ENCODE peak calls at places on chromosomes 6 and 20, in ten cellular contexts. T is transverse colon, O is tibial artery, A is gastrocnemius medialis, S is right cardiac atrium, V is fibroblast of pulmonary artery, E is neural progenitor cell, K is fibroblast of lung, R is A549, W is ovary. P is an unnamed sample.

GRCh38 chr6:106098383-106099234 is 12.5 kb downstream of the PRDM1 start:
- DNase-seq in T (peak; percentile 86), V (peak; percentile 72), K (peak; percentile 80), E (peak; percentile 40), O (no peak), S (no peak), R (no peak), W (peak; percentile 33), A (no peak), P (peak; percentile 91)

GRCh38 chr6:12421596-12421995 is 131.4 kb downstream of the EDN1 start:
- DNase-seq in T (no peak), R (no peak), O (no peak), E (no peak), A (no peak), S (no peak), V (no peak), K (no peak), W (no peak), P (no peak)

GRCh38 chr6:55794136-55794812 is 81.1 kb downstream of the BMP5 start:
- DNase-seq in E (peak; percentile 7), S (no peak), W (no peak), T (no peak), K (peak; percentile 78), A (no peak), R (no peak), V (peak; percentile 45), O (no peak), P (no peak)

GRCh38 chr6:27100921-27101320 is 146.6 kb upstream of the PRSS16 start:
- DNase-seq in E (no peak), V (no peak), O (no peak), R (no peak), S (no peak), A (no peak), T (no peak), K (no peak), W (no peak), P (no peak)

GRCh38 chr20:36361406-36361805 is 55.3 kb downstream of the DLGAP4 start:
- DNase-seq in T (no peak), O (no peak), E (peak; percentile 29), V (no peak), W (no peak), K (no peak), S (no peak), R (no peak), A (no peak), P (no peak)

GRCh38 chr6:4906942-4907300 is 96.9 kb downstream of the RPP40 start:
- DNase-seq in T (no peak), W (no peak), R (no peak), S (no peak), V (no peak), K (no peak), A (no peak), E (no peak), O (no peak), P (peak; percentile 53)

GRCh38 chr6:116629467-116630063 is 13.3 kb downstream of the RSPH4A start:
- DNase-seq in V (peak; percentile 30), A (no peak), K (no peak), R (no peak), O (no peak), T (no peak), S (no peak), W (no peak), E (no peak), P (no peak)

GRCh38 chr6:141107562-141108160 is 1025.1 kb upstream of the GJE1 start:
- DNase-seq in K (peak; percentile 76), O (no peak), S (no peak), E (no peak), T (no peak), W (no peak), R (no peak), V (peak; percentile 65), A (no peak), P (no peak)

GRCh38 chr6:152716322-152716721 is 18.6 kb downstream of the MYCT1 start:
- DNase-seq in V (no peak), R (no peak), S (no peak), O (no peak), W (no peak), E (no peak), T (no peak), K (no peak), A (no peak), P (no peak)

GRCh38 chr6:111663692-111664564 is 58.2 kb upstream of the TRAF3IP2 start:
- DNase-seq in V (peak; percentile 75), W (no peak), K (peak; percentile 61), T (no peak), A (peak; percentile 56), E (peak; percentile 92), O (peak; percentile 73), R (no peak), S (peak; percentile 74), P (no peak)

GRCh38 chr6:107730106-107730505 is 94.0 kb downstream of the SCML4 start:
- DNase-seq in A (no peak), K (no peak), E (peak; percentile 25), W (no peak), T (peak; percentile 22), V (no peak), R (no peak), S (no peak), O (no peak), P (no peak)

GRCh38 chr6:34099878-34100277 is 46.0 kb downstream of the GRM4 start:
- DNase-seq in K (no peak), E (no peak), O (no peak), S (no peak), V (no peak), W (no peak), R (no peak), A (no peak), T (no peak), P (no peak)

GRCh38 chr6:34096193-34096592 is 49.7 kb downstream of the GRM4 start:
- DNase-seq in V (no peak), T (no peak), R (no peak), O (no peak), S (no peak), A (no peak), W (no peak), E (no peak), K (no peak), P (no peak)

GRCh38 chr6:34100788-34101187 is 45.1 kb downstream of the GRM4 start:
- DNase-seq in V (no peak), R (no peak), T (no peak), S (no peak), E (no peak), K (no peak), W (no peak), O (no peak), A (no peak), P (no peak)

GRCh38 chr6:34095741-34096140 is 50.1 kb downstream of the GRM4 start:
- DNase-seq in R (no peak), V (no peak), E (no peak), O (no peak), T (no peak), K (no peak), A (no peak), W (no peak), S (no peak), P (no peak)

GRCh38 chr6:34098045-34098936 is 47.6 kb downstream of the GRM4 start:
- DNase-seq in K (no peak), S (no peak), A (no peak), V (no peak), W (no peak), T (no peak), O (no peak), E (no peak), R (no peak), P (no peak)
- H3K4me3 ChIP-seq in K (no peak overlapping the region), S (no peak overlapping the region), A (no peak overlapping the region), V (no peak overlapping the region), W (no peak overlapping the region), T (no peak overlapping the region), O (no peak overlapping the region), E (no peak overlapping the region), R (no peak overlapping the region), P (no peak overlapping the region)

DNA sequence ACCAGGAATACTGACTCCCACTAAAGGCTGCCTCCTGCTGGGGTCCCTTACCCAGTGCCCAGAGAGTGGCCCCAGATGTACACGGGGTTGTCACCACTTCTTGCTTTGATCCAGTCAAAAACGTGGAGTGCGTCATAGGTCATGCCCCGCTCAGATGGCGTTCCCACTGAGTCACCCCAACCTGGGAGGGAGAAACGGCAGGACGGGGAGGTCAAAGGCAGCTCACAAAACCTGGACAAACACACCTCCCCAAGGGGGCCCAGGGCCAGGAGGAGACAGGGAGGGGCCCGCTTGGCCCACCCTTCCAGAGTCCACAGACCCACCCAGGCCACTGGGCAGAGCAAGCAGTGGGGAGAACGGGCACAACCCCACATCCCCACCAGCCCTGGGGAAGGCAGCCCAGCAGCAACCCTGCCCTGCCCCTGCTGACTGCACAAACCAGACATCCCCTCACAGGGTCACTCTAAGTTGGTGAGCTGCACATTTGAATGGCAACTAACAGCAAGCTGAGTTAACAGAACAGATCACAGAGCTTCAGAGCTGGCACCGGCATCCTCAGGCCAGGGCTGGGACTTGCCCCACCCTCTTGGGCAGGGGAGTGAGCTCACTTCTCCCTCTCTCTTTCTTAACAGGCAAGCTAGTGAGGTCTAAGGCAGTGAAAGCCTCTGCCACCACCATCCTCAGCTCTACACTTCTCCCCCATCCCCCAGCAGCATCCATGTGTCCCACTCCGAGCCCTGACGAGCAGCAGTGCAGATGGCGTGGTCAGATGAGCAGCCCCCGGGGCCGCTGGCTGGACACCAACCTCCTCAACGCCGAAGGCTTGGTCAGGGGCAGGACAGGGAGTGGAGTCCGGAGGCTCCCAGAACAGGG is 61.7 kb downstream of the PYGB start:
- DNase-seq in V (peak; percentile 50), E (no peak), S (peak; percentile 61), W (peak; percentile 52), K (peak; percentile 79), R (peak; percentile 87), O (peak; percentile 73), T (peak; percentile 77), A (peak; percentile 6), P (no peak)
- H3K4me3 ChIP-seq in V (no peak overlapping the region), E (no peak overlapping the region), S (no peak overlapping the region), W (no peak overlapping the region), K (peak overlapping the region; percentile 2), R (peak overlapping the region; percentile 26), O (no peak overlapping the region), T (no peak overlapping the region), A (no peak overlapping the region), P (no peak overlapping the region)

GRCh38 chr20:31606678-31606927 is 1.5 kb downstream of the ID1 start:
- DNase-seq in S (no peak), R (no peak), K (no peak), E (no peak), A (no peak), T (peak; percentile 27), W (no peak), O (no peak), V (no peak), P (no peak)
- H3K4me3 ChIP-seq in S (peak overlapping the region; percentile 64), R (peak overlapping the region; percentile 93), K (peak overlapping the region; percentile 98), E (peak overlapping the region; percentile 77), A (peak overlapping the region; percentile 74), T (peak overlapping the region; percentile 71), W (peak overlapping the region; percentile 41), O (peak overlapping the region; percentile 68), V (peak overlapping the region; percentile 97), P (peak overlapping the region; percentile 77)

DNA sequence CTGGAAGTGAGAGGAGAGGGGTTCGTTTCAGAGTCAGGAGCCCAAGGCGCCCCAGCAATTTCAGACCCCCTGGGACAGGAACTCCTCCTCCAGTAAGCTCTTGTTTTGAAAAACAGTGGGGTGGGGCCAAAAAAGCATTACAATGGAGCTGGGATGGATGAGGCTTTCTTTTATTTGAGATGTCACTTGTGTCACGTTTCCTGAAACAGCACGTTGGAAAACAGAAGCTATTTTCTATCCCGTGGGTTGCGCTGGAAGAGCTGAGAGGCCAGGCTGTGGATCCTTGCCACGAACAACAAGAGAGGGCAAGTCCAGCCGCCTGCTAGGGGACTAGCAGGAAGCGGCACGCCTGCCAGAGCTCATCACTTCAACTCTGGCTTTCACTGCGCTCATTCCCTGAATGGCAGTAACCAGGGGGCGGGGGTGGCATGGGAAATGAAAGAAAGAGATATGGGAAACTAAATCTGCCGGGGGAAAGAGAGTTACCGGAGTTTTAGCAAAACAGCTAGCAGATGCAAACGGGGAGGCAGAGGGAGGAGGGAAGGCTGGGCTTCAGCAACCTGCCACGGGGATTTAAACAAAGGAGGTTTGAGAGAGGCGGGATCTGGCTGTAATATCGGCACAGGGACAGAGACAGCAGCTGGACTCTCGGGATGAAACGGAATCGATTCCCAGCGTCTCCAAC is 34.6 kb downstream of the GCNT2 start:
- DNase-seq in T (peak; percentile 59), R (no peak), O (no peak), E (peak; percentile 84), K (peak; percentile 41), W (peak; percentile 14), A (no peak), S (peak; percentile 65), V (peak; percentile 4), P (peak; percentile 94)
- H3K4me3 ChIP-seq in T (peak overlapping the region; percentile 47), R (no peak overlapping the region), O (peak overlapping the region; percentile 42), E (peak overlapping the region; percentile 63), K (peak overlapping the region; percentile 32), W (peak overlapping the region; percentile 6), A (peak overlapping the region; percentile 45), S (peak overlapping the region; percentile 41), V (peak overlapping the region; percentile 24), P (peak overlapping the region; percentile 55)